ENCODE peak calls at places on chromosomes 3 and 15, in five cellular contexts. R, T, O, S and N are unnamed samples.

GRCh38 chr3:11717768-11718581 is 74.3 kb upstream of the VGLL4 start:
- DNase-seq in R (no peak), T (no peak), O (no peak), S (peak), N (no peak)

GRCh38 chr3:187717572-187717971 is 15.2 kb upstream of the RTP2 start:
- DNase-seq in R (no peak), T (no peak), O (no peak), S (no peak), N (no peak)

GRCh38 chr3:157572559-157573270 is 69.5 kb upstream of the VEPH1 start:
- DNase-seq in R (peak), T (no peak), O (peak), S (peak), N (peak)

GRCh38 chr3:193894121-193894863 is 241.7 kb upstream of the HES1 start:
- DNase-seq in R (no peak), T (peak), O (no peak), S (no peak), N (no peak)

GRCh38 chr3:30353711-30354467 is 252.5 kb upstream of the TGFBR2 start:
- DNase-seq in R (no peak), T (no peak), O (peak), S (no peak), N (no peak)

GRCh38 chr15:59268199-59268979 is 61.7 kb downstream of the LDHAL6B start:
- DNase-seq in R (no peak), T (no peak), O (no peak), S (no peak), N (no peak)

GRCh38 chr15:78407889-78408640 is 30.0 kb upstream of the IREB2 start:
- DNase-seq in R (no peak), T (no peak), O (no peak), S (no peak), N (no peak)

GRCh38 chr15:51536965-51537574 is 85.5 kb downstream of the DMXL2 start:
- DNase-seq in R (no peak), T (no peak), O (no peak), S (peak), N (no peak)

GRCh38 chr15:79450648-79451047 is 18.5 kb downstream of the MINAR1 start:
- DNase-seq in R (no peak), T (no peak), O (no peak), S (no peak), N (no peak)

GRCh38 chr3:28951773-28952556 is 328.9 kb upstream of the RBMS3 start:
- DNase-seq in R (no peak), T (no peak), O (no peak), S (no peak), N (no peak)

GRCh38 chr3:142993958-142994442 is 7.4 kb upstream of the U2SURP start:
- DNase-seq in R (peak), T (no peak), O (peak), S (peak), N (no peak)

GRCh38 chr3:178966299-178967183 is 105.1 kb downstream of the ZMAT3 start:
- DNase-seq in R (no peak), T (no peak), O (no peak), S (no peak), N (peak)

GRCh38 chr3:154886437-154886836 is 193.7 kb upstream of the MME start:
- DNase-seq in R (no peak), T (no peak), O (no peak), S (no peak), N (no peak)

GRCh38 chr3:62601238-62601856 is 228.0 kb upstream of the FEZF2 start:
- DNase-seq in R (no peak), T (no peak), O (no peak), S (no peak), N (no peak)

GRCh38 chr3:121748638-121749275 is 784 bp downstream of the GOLGB1 start:
- DNase-seq in R (no peak), T (no peak), O (peak), S (peak), N (peak)

GRCh38 chr15:31080618-31081017 is 20.9 kb downstream of the TRPM1 start:
- DNase-seq in R (peak), T (peak), O (peak), S (peak), N (no peak)

DNA sequence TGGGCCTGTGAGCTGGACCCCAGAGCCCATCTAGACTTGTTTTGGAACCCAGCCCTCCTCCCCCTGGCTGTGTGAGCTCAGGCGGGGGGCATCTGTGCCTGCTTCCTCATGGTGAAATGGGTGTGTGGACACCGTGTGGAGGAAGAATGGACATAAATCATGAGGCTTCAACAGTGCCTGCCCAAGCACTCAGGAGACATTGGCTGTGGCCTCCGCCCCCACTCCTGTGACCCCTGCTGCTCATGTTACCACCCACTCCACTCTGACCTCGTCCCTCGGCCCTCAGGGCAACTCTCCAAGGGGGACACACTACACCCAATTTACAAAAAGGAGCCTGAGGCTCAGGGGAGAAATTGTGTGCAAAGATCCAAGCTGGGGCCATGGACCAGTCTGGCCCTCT is 16.6 kb downstream of the TPRA1 start:
- DNase-seq in R (no peak), T (no peak), O (no peak), S (no peak), N (no peak)
- H3K4me3 ChIP-seq in R (no peak), T (no peak), O (no peak), S (no peak), N (no peak)

DNA sequence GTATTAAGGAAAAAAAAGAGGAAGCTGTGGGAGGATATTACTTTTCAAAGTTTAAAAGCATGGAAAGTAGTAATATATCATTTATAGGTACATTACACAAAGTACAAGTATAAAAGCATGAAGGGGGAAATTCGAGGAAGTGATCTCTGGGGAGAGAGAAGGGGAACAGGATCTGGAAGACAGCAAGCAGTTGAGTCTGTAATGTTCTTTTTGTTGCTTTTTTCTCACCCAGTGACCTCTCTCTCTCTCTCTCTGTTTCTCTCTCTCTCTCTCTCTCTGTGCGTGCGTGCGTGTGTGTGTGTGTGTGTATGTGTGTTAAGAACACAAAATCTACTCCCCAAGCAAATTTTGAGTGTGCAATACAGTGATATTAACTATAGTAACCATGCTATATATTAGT is 10.3 kb downstream of the C3orf20 start:
- DNase-seq in R (no peak), T (no peak), O (no peak), S (no peak), N (no peak)
- TF ChIP-seq CTCF in R (no peak), T (no peak), O (no peak), S (no peak), N (no peak)

GRCh38 chr3:197953881-197954280 is 3.9 kb downstream of the RPL35A start:
- DNase-seq in R (no peak), T (no peak), O (no peak), S (no peak), N (no peak)
- H3K4me3 ChIP-seq in R (no peak), T (no peak), O (no peak), S (no peak), N (no peak)

GRCh38 chr15:92079047-92079446 is 225.5 kb downstream of the SLCO3A1 start:
- DNase-seq in R (peak), T (no peak), O (no peak), S (no peak), N (no peak)
- TF ChIP-seq CTCF in R (no peak), T (no peak), O (no peak), S (peak), N (peak)

GRCh38 chr15:55915221-55915620 is 78.2 kb downstream of the NEDD4 start:
- DNase-seq in R (no peak), T (no peak), O (no peak), S (no peak), N (no peak)
- H3K4me3 ChIP-seq in R (no peak), T (no peak), O (no peak), S (peak), N (no peak)

GRCh38 chr15:69827751-69828150 is 270.0 kb downstream of the TLE3 start:
- DNase-seq in R (no peak), T (no peak), O (no peak), S (no peak), N (no peak)

GRCh38 chr15:69826818-69827174 is 270.9 kb downstream of the TLE3 start:
- DNase-seq in R (no peak), T (no peak), O (no peak), S (no peak), N (no peak)

GRCh38 chr15:69824075-69824876 is 273.4 kb downstream of the TLE3 start:
- DNase-seq in R (no peak), T (no peak), O (no peak), S (no peak), N (no peak)

GRCh38 chr15:69824877-69825406 is 272.8 kb downstream of the TLE3 start:
- DNase-seq in R (no peak), T (no peak), O (no peak), S (no peak), N (no peak)

GRCh38 chr15:69825941-69826817 is 271.5 kb downstream of the TLE3 start:
- DNase-seq in R (no peak), T (no peak), O (no peak), S (no peak), N (no peak)
- TF ChIP-seq CTCF in R (no peak), T (no peak), O (no peak), S (no peak), N (no peak)

DNA sequence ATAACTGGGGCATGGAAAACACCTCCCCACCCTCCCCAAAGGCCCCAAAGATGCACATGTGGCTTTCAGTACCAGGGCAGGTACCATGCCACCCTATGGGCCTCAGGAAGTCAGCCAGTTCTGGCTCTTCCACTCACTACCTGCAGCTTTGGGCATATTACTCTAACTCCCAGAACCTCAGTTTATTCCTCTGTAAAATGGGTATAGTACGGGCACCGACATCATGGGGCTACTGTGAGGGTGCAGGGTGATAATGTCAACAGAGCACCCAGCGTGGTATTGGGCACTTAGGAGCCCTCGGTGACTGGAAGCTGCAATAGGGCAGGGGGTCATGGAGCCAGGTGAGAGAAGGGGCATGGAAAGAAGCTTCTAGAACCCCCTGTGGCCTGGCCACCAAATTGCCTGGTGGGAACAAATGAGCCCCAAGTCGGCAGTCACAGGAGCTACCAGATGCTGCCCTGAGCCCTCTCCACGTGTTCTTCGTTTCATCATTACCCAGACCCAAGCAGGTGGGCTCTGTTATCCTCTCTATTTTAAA is 512.1 kb downstream of the SHQ1 start:
- DNase-seq in R (no peak), T (no peak), O (no peak), S (no peak), N (no peak)
- H3K4me3 ChIP-seq in R (no peak), T (no peak), O (no peak), S (no peak), N (no peak)

DNA sequence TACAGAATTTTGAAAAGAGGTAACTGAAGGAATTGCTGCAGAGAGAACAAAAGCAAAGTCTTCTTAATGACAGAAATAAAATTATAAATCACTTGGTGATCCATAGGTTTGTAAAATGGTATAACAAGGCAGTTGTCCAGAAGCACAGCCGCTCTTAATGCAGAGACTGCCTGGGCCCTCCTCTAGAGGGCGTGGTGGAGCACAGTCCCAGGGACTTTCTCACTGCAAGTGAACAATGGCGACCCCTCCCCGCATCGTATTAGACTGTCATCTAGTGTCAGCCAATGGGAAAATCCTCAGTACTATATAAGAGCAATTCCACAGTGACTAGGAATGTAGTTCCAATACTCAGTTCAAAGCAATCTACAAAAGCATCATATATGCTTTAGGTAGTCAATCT is 26.4 kb upstream of the ZBED2 start:
- DNase-seq in R (no peak), T (peak), O (no peak), S (no peak), N (no peak)
- TF ChIP-seq CTCF in R (peak), T (peak), O (no peak), S (peak), N (peak)

GRCh38 chr3:10703875-10704274 is 112.2 kb upstream of the SLC6A11 start:
- DNase-seq in R (no peak), T (no peak), O (no peak), S (no peak), N (no peak)

GRCh38 chr3:10709110-10709781 is 106.8 kb upstream of the SLC6A11 start:
- DNase-seq in R (no peak), T (no peak), O (no peak), S (no peak), N (no peak)

GRCh38 chr3:10707984-10708868 is 107.8 kb upstream of the SLC6A11 start:
- DNase-seq in R (no peak), T (no peak), O (no peak), S (no peak), N (no peak)

GRCh38 chr3:10707089-10707983 is 108.7 kb upstream of the SLC6A11 start:
- DNase-seq in R (no peak), T (no peak), O (no peak), S (no peak), N (no peak)

GRCh38 chr3:10706156-10707088 is 109.6 kb upstream of the SLC6A11 start:
- DNase-seq in R (no peak), T (no peak), O (no peak), S (no peak), N (no peak)
- H3K4me3 ChIP-seq in R (no peak), T (no peak), O (no peak), S (no peak), N (no peak)

GRCh38 chr3:36837089-36837488 is 72.7 kb upstream of the DCLK3 start:
- DNase-seq in R (no peak), T (no peak), O (no peak), S (no peak), N (no peak)
- TF ChIP-seq CTCF in R (no peak), T (no peak), O (no peak), S (no peak), N (peak)